ENCODE peak calls at places on chromosomes 4 and X, in ten cellular contexts. One of them, this sample, is unnamed.

GRCh38 chr4:76570141-76570989 is 135.3 kb downstream of the SHROOM3 start:
- DNase-seq in upper lobe of right lung: no peak
- DNase-seq in A549: no peak
- DNase-seq in amniotic epithelial cell: peak
- DNase-seq in astrocyte of the hippocampus: peak
- DNase-seq in renal cortical epithelial cell: peak
- DNase-seq in GM19239: no peak
- DNase-seq in NCI-H1436: no peak
- DNase-seq in H54: no peak
- DNase-seq in hepatocyte: peak
- DNase-seq in this sample: no peak

GRCh38 chrX:154658957-154659356 is 5.6 kb upstream of the CTAG2 start:
- DNase-seq in upper lobe of right lung: no peak
- DNase-seq in A549: no peak
- DNase-seq in amniotic epithelial cell: no peak
- DNase-seq in astrocyte of the hippocampus: no peak
- DNase-seq in renal cortical epithelial cell: no peak
- DNase-seq in GM19239: no peak
- DNase-seq in NCI-H1436: no peak
- DNase-seq in H54: no peak
- DNase-seq in hepatocyte: peak
- DNase-seq in this sample: no peak

GRCh38 chrX:97529801-97530200 is 646.1 kb downstream of the RPA4 start:
- DNase-seq in upper lobe of right lung: no peak
- DNase-seq in A549: no peak
- DNase-seq in amniotic epithelial cell: peak
- DNase-seq in astrocyte of the hippocampus: peak
- DNase-seq in renal cortical epithelial cell: no peak
- DNase-seq in GM19239: no peak
- DNase-seq in NCI-H1436: no peak
- DNase-seq in H54: no peak
- DNase-seq in hepatocyte: peak
- DNase-seq in this sample: no peak

GRCh38 chr4:4871267-4872147 is 12.0 kb downstream of the MSX1 start:
- DNase-seq in upper lobe of right lung: no peak
- DNase-seq in A549: no peak
- DNase-seq in amniotic epithelial cell: no peak
- DNase-seq in astrocyte of the hippocampus: no peak
- DNase-seq in renal cortical epithelial cell: no peak
- DNase-seq in GM19239: no peak
- DNase-seq in NCI-H1436: no peak
- DNase-seq in H54: no peak
- DNase-seq in hepatocyte: no peak
- DNase-seq in this sample: no peak

GRCh38 chr4:2728221-2728620 is 27.9 kb downstream of the TNIP2 start:
- DNase-seq in upper lobe of right lung: no peak
- DNase-seq in A549: no peak
- DNase-seq in amniotic epithelial cell: no peak
- DNase-seq in astrocyte of the hippocampus: no peak
- DNase-seq in renal cortical epithelial cell: no peak
- DNase-seq in GM19239: no peak
- DNase-seq in NCI-H1436: no peak
- DNase-seq in H54: no peak
- DNase-seq in hepatocyte: no peak
- DNase-seq in this sample: no peak

GRCh38 chr4:47418147-47418546 is 45.4 kb downstream of the COMMD8 start:
- DNase-seq in upper lobe of right lung: no peak
- DNase-seq in A549: no peak
- DNase-seq in amniotic epithelial cell: no peak
- DNase-seq in astrocyte of the hippocampus: no peak
- DNase-seq in renal cortical epithelial cell: no peak
- DNase-seq in GM19239: no peak
- DNase-seq in NCI-H1436: no peak
- DNase-seq in H54: no peak
- DNase-seq in hepatocyte: no peak
- DNase-seq in this sample: no peak

GRCh38 chr4:70197842-70198241 is 2.3 kb downstream of the ODAM start:
- DNase-seq in upper lobe of right lung: peak
- DNase-seq in A549: no peak
- DNase-seq in amniotic epithelial cell: peak
- DNase-seq in astrocyte of the hippocampus: peak
- DNase-seq in renal cortical epithelial cell: peak
- DNase-seq in GM19239: no peak
- DNase-seq in NCI-H1436: no peak
- DNase-seq in H54: no peak
- DNase-seq in hepatocyte: peak
- DNase-seq in this sample: no peak

GRCh38 chrX:58025979-58026378 is 115.7 kb upstream of the ZXDA start:
- DNase-seq in upper lobe of right lung: no peak
- DNase-seq in A549: peak
- DNase-seq in amniotic epithelial cell: peak
- DNase-seq in astrocyte of the hippocampus: peak
- DNase-seq in renal cortical epithelial cell: peak
- DNase-seq in GM19239: no peak
- DNase-seq in NCI-H1436: no peak
- DNase-seq in H54: no peak
- DNase-seq in hepatocyte: no peak
- DNase-seq in this sample: no peak

GRCh38 chr4:74311696-74312313 is 3.5 kb downstream of the EPGN start:
- DNase-seq in upper lobe of right lung: no peak
- DNase-seq in A549: peak
- DNase-seq in amniotic epithelial cell: peak
- DNase-seq in astrocyte of the hippocampus: peak
- DNase-seq in renal cortical epithelial cell: peak
- DNase-seq in GM19239: no peak
- DNase-seq in NCI-H1436: peak
- DNase-seq in H54: no peak
- DNase-seq in hepatocyte: peak
- DNase-seq in this sample: peak

GRCh38 chr4:33063238-33063637 is 2343.1 kb downstream of the PCDH7 start:
- DNase-seq in upper lobe of right lung: no peak
- DNase-seq in A549: no peak
- DNase-seq in amniotic epithelial cell: peak
- DNase-seq in astrocyte of the hippocampus: peak
- DNase-seq in renal cortical epithelial cell: peak
- DNase-seq in GM19239: no peak
- DNase-seq in NCI-H1436: no peak
- DNase-seq in H54: no peak
- DNase-seq in hepatocyte: peak
- DNase-seq in this sample: no peak

GRCh38 chrX:48492293-48492910 is 16.4 kb upstream of the PORCN start:
- DNase-seq in upper lobe of right lung: no peak
- DNase-seq in A549: no peak
- DNase-seq in amniotic epithelial cell: peak
- DNase-seq in astrocyte of the hippocampus: no peak
- DNase-seq in renal cortical epithelial cell: no peak
- DNase-seq in GM19239: no peak
- DNase-seq in NCI-H1436: no peak
- DNase-seq in H54: no peak
- DNase-seq in hepatocyte: no peak
- DNase-seq in this sample: no peak

GRCh38 chr4:149836546-149836945 is 20.9 kb upstream of the IQCM start:
- DNase-seq in upper lobe of right lung: no peak
- DNase-seq in A549: no peak
- DNase-seq in amniotic epithelial cell: peak
- DNase-seq in astrocyte of the hippocampus: no peak
- DNase-seq in renal cortical epithelial cell: no peak
- DNase-seq in GM19239: no peak
- DNase-seq in NCI-H1436: no peak
- DNase-seq in H54: no peak
- DNase-seq in hepatocyte: no peak
- DNase-seq in this sample: no peak

GRCh38 chr4:84582988-84583870 is at the start of gene CDS1:
- DNase-seq in upper lobe of right lung: peak
- DNase-seq in A549: peak
- DNase-seq in amniotic epithelial cell: no peak
- DNase-seq in astrocyte of the hippocampus: peak
- DNase-seq in renal cortical epithelial cell: no peak
- DNase-seq in GM19239: peak
- DNase-seq in NCI-H1436: no peak
- DNase-seq in H54: no peak
- DNase-seq in hepatocyte: peak
- DNase-seq in this sample: peak

GRCh38 chr4:168150651-168151050 is 58.3 kb downstream of the ANXA10 start:
- DNase-seq in upper lobe of right lung: no peak
- DNase-seq in A549: no peak
- DNase-seq in amniotic epithelial cell: peak
- DNase-seq in astrocyte of the hippocampus: peak
- DNase-seq in renal cortical epithelial cell: peak
- DNase-seq in GM19239: no peak
- DNase-seq in NCI-H1436: no peak
- DNase-seq in H54: no peak
- DNase-seq in hepatocyte: no peak
- DNase-seq in this sample: no peak

GRCh38 chr4:141290771-141291170 is 70.1 kb downstream of the ZNF330 start:
- DNase-seq in upper lobe of right lung: no peak
- DNase-seq in A549: no peak
- DNase-seq in amniotic epithelial cell: no peak
- DNase-seq in astrocyte of the hippocampus: no peak
- DNase-seq in renal cortical epithelial cell: no peak
- DNase-seq in GM19239: no peak
- DNase-seq in NCI-H1436: no peak
- DNase-seq in H54: no peak
- DNase-seq in hepatocyte: no peak
- DNase-seq in this sample: no peak

GRCh38 chr4:149047368-149047767 is 605.2 kb upstream of the NR3C2 start:
- DNase-seq in upper lobe of right lung: no peak
- DNase-seq in A549: no peak
- DNase-seq in amniotic epithelial cell: no peak
- DNase-seq in astrocyte of the hippocampus: peak
- DNase-seq in renal cortical epithelial cell: peak
- DNase-seq in GM19239: no peak
- DNase-seq in NCI-H1436: no peak
- DNase-seq in H54: no peak
- DNase-seq in hepatocyte: no peak
- DNase-seq in this sample: no peak

GRCh38 chr4:3399277-3400194 is 42.2 kb upstream of the HGFAC start:
- DNase-seq in upper lobe of right lung: no peak
- DNase-seq in A549: no peak
- DNase-seq in amniotic epithelial cell: peak
- DNase-seq in astrocyte of the hippocampus: peak
- DNase-seq in renal cortical epithelial cell: no peak
- DNase-seq in GM19239: no peak
- DNase-seq in NCI-H1436: no peak
- DNase-seq in H54: no peak
- DNase-seq in hepatocyte: no peak
- DNase-seq in this sample: no peak

GRCh38 chr4:67785528-67785927 is 31.3 kb upstream of the GNRHR start:
- DNase-seq in upper lobe of right lung: no peak
- DNase-seq in A549: no peak
- DNase-seq in amniotic epithelial cell: no peak
- DNase-seq in astrocyte of the hippocampus: no peak
- DNase-seq in renal cortical epithelial cell: no peak
- DNase-seq in GM19239: no peak
- DNase-seq in NCI-H1436: no peak
- DNase-seq in H54: no peak
- DNase-seq in hepatocyte: no peak
- DNase-seq in this sample: no peak

GRCh38 chr4:4386736-4387392 is at the start of gene NSG1:
- DNase-seq in upper lobe of right lung: no peak
- DNase-seq in A549: no peak
- DNase-seq in amniotic epithelial cell: no peak
- DNase-seq in astrocyte of the hippocampus: peak
- DNase-seq in renal cortical epithelial cell: no peak
- DNase-seq in GM19239: no peak
- DNase-seq in NCI-H1436: no peak
- DNase-seq in H54: no peak
- DNase-seq in hepatocyte: peak
- DNase-seq in this sample: no peak

GRCh38 chr4:129403848-129404247 is 307.9 kb downstream of the C4orf33 start:
- DNase-seq in upper lobe of right lung: no peak
- DNase-seq in A549: no peak
- DNase-seq in amniotic epithelial cell: no peak
- DNase-seq in astrocyte of the hippocampus: peak
- DNase-seq in renal cortical epithelial cell: no peak
- DNase-seq in GM19239: no peak
- DNase-seq in NCI-H1436: no peak
- DNase-seq in H54: no peak
- DNase-seq in hepatocyte: no peak
- DNase-seq in this sample: no peak

GRCh38 chrX:100289159-100289558 is 120.9 kb downstream of the PCDH19 start:
- DNase-seq in upper lobe of right lung: no peak
- DNase-seq in A549: no peak
- DNase-seq in amniotic epithelial cell: no peak
- DNase-seq in astrocyte of the hippocampus: no peak
- DNase-seq in renal cortical epithelial cell: no peak
- DNase-seq in GM19239: no peak
- DNase-seq in NCI-H1436: no peak
- DNase-seq in H54: no peak
- DNase-seq in hepatocyte: no peak
- DNase-seq in this sample: no peak

GRCh38 chr4:176034498-176034897 is 31.1 kb upstream of the WDR17 start:
- DNase-seq in upper lobe of right lung: no peak
- DNase-seq in A549: no peak
- DNase-seq in amniotic epithelial cell: peak
- DNase-seq in astrocyte of the hippocampus: peak
- DNase-seq in renal cortical epithelial cell: peak
- DNase-seq in GM19239: no peak
- DNase-seq in NCI-H1436: peak
- DNase-seq in H54: no peak
- DNase-seq in hepatocyte: peak
- DNase-seq in this sample: no peak

GRCh38 chr4:37682701-37683401 is 3.3 kb downstream of the RELL1 start:
- DNase-seq in upper lobe of right lung: no peak
- DNase-seq in A549: peak
- DNase-seq in amniotic epithelial cell: peak
- DNase-seq in astrocyte of the hippocampus: no peak
- DNase-seq in renal cortical epithelial cell: peak
- DNase-seq in GM19239: no peak
- DNase-seq in NCI-H1436: no peak
- DNase-seq in H54: no peak
- DNase-seq in hepatocyte: peak
- DNase-seq in this sample: peak

GRCh38 chr4:174255374-174255773 is 28.1 kb downstream of the FBXO8 start:
- DNase-seq in upper lobe of right lung: no peak
- DNase-seq in A549: no peak
- DNase-seq in amniotic epithelial cell: no peak
- DNase-seq in astrocyte of the hippocampus: no peak
- DNase-seq in renal cortical epithelial cell: no peak
- DNase-seq in GM19239: no peak
- DNase-seq in NCI-H1436: no peak
- DNase-seq in H54: no peak
- DNase-seq in hepatocyte: no peak
- DNase-seq in this sample: no peak

GRCh38 chrX:24703185-24703494 is 9.4 kb downstream of the POLA1 start:
- DNase-seq in upper lobe of right lung: no peak
- DNase-seq in A549: no peak
- DNase-seq in amniotic epithelial cell: no peak
- DNase-seq in astrocyte of the hippocampus: no peak
- DNase-seq in renal cortical epithelial cell: no peak
- DNase-seq in GM19239: no peak
- DNase-seq in NCI-H1436: no peak
- DNase-seq in H54: no peak
- DNase-seq in hepatocyte: no peak
- DNase-seq in this sample: no peak

GRCh38 chrX:2928127-2928582 is 984 bp downstream of the ARSD start:
- DNase-seq in upper lobe of right lung: peak
- DNase-seq in A549: peak
- DNase-seq in amniotic epithelial cell: no peak
- DNase-seq in astrocyte of the hippocampus: no peak
- DNase-seq in renal cortical epithelial cell: peak
- DNase-seq in GM19239: no peak
- DNase-seq in NCI-H1436: no peak
- DNase-seq in H54: peak
- DNase-seq in hepatocyte: no peak
- DNase-seq in this sample: peak

GRCh38 chrX:139204903-139205667 is 325.5 kb upstream of the F9 start:
- DNase-seq in upper lobe of right lung: peak
- DNase-seq in A549: peak
- DNase-seq in amniotic epithelial cell: no peak
- DNase-seq in astrocyte of the hippocampus: peak
- DNase-seq in renal cortical epithelial cell: no peak
- DNase-seq in GM19239: no peak
- DNase-seq in NCI-H1436: peak
- DNase-seq in H54: no peak
- DNase-seq in hepatocyte: peak
- DNase-seq in this sample: no peak

GRCh38 chrX:21926527-21927278 is 13.8 kb upstream of the SMS start:
- DNase-seq in upper lobe of right lung: no peak
- DNase-seq in A549: peak
- DNase-seq in amniotic epithelial cell: peak
- DNase-seq in astrocyte of the hippocampus: peak
- DNase-seq in renal cortical epithelial cell: peak
- DNase-seq in GM19239: no peak
- DNase-seq in NCI-H1436: no peak
- DNase-seq in H54: no peak
- DNase-seq in hepatocyte: peak
- DNase-seq in this sample: no peak